ENCODE peak calls at places on chromosomes 1 and 21, in five cellular contexts. P, F, Q, Y and J are unnamed samples.
A peak's percentile ranks its signal among the peaks of the same experiment; 100 is the strongest.

GRCh38 chr1:234413975-234414374 is 40.7 kb downstream of the COA6 start:
- DNase-seq in P (no peak), F (no peak), Q (no peak), Y (no peak), J (no peak)

GRCh38 chr1:169146536-169147214 is 40.2 kb downstream of the ATP1B1 start:
- DNase-seq in P (peak; percentile 14), F (no peak), Q (no peak), Y (no peak), J (no peak)

GRCh38 chr1:46173361-46173856 is 1.5 kb upstream of the TSPAN1 start:
- DNase-seq in P (peak; percentile 56), F (no peak), Q (peak; percentile 42), Y (peak; percentile 54), J (peak; percentile 63)

GRCh38 chr1:52454111-52454510 is 49.7 kb downstream of the PRPF38A start:
- DNase-seq in P (no peak), F (no peak), Q (no peak), Y (no peak), J (no peak)

GRCh38 chr1:94723899-94724298 is 96.3 kb upstream of the SLC44A3 start:
- DNase-seq in P (no peak), F (no peak), Q (no peak), Y (no peak), J (peak; percentile 42)

GRCh38 chr1:39573736-39574624 is 2.6 kb downstream of the PABPC4 start:
- DNase-seq in P (no peak), F (no peak), Q (peak; percentile 39), Y (no peak), J (peak; percentile 74)

GRCh38 chr1:209207701-209208286 is 375.7 kb upstream of the CAMK1G start:
- DNase-seq in P (peak; percentile 91), F (no peak), Q (peak; percentile 87), Y (peak; percentile 87), J (peak; percentile 88)

GRCh38 chr1:27575861-27576331 is 28.0 kb downstream of the AHDC1 start:
- DNase-seq in P (peak; percentile 85), F (no peak), Q (peak; percentile 83), Y (peak; percentile 85), J (peak; percentile 63)

GRCh38 chr1:24981632-24982007 is 51.5 kb upstream of the RUNX3 start:
- DNase-seq in P (no peak), F (no peak), Q (no peak), Y (no peak), J (no peak)

GRCh38 chr1:210464519-210465039 is 135.9 kb downstream of the HHAT start:
- DNase-seq in P (no peak), F (no peak), Q (peak; percentile 8), Y (peak; percentile 11), J (peak; percentile 14)

GRCh38 chr1:247111636-247112478 is 7.7 kb upstream of the ZNF669 start:
- DNase-seq in P (peak; percentile 67), F (no peak), Q (peak; percentile 93), Y (peak; percentile 78), J (peak; percentile 77)

GRCh38 chr1:190444464-190444863 is 33.2 kb downstream of the BRINP3 start:
- DNase-seq in P (peak; percentile 4), F (no peak), Q (no peak), Y (no peak), J (no peak)

GRCh38 chr1:27878787-27879335 is 6.5 kb downstream of the THEMIS2 start:
- DNase-seq in P (no peak), F (no peak), Q (peak; percentile 47), Y (no peak), J (no peak)

GRCh38 chr1:78543941-78544630 is 53.3 kb downstream of the PTGFR start:
- DNase-seq in P (no peak), F (no peak), Q (no peak), Y (no peak), J (peak; percentile 44)

GRCh38 chr1:81391100-81391828 is 409.5 kb upstream of the ADGRL2 start:
- DNase-seq in P (no peak), F (no peak), Q (no peak), Y (peak; percentile 40), J (no peak)

GRCh38 chr1:157045251-157046218 is at the start of gene ARHGEF11:
- DNase-seq in P (peak; percentile 93), F (peak; percentile 64), Q (peak; percentile 97), Y (peak; percentile 97), J (peak; percentile 96)

GRCh38 chr21:42550817-42551216 is 37.2 kb downstream of the SLC37A1 start:
- DNase-seq in P (peak; percentile 66), F (no peak), Q (no peak), Y (peak; percentile 34), J (no peak)

GRCh38 chr1:160618763-160619274 is 28.0 kb downstream of the SLAMF1 start:
- DNase-seq in P (peak; percentile 56), F (peak; percentile 23), Q (peak; percentile 37), Y (no peak), J (no peak)

GRCh38 chr1:22889213-22889827 is 83.3 kb downstream of the LACTBL1 start:
- DNase-seq in P (peak; percentile 33), F (peak; percentile 28), Q (peak; percentile 75), Y (peak; percentile 44), J (peak; percentile 66)

GRCh38 chr1:66711420-66711819 is 40.8 kb upstream of the DYNLT5 start:
- DNase-seq in P (peak; percentile 35), F (no peak), Q (peak; percentile 25), Y (no peak), J (peak; percentile 39)

GRCh38 chr1:31931241-31932225 is 6.6 kb downstream of the PTP4A2 start:
- DNase-seq in P (peak; percentile 37), F (no peak), Q (no peak), Y (peak; percentile 21), J (peak; percentile 88)

DNA sequence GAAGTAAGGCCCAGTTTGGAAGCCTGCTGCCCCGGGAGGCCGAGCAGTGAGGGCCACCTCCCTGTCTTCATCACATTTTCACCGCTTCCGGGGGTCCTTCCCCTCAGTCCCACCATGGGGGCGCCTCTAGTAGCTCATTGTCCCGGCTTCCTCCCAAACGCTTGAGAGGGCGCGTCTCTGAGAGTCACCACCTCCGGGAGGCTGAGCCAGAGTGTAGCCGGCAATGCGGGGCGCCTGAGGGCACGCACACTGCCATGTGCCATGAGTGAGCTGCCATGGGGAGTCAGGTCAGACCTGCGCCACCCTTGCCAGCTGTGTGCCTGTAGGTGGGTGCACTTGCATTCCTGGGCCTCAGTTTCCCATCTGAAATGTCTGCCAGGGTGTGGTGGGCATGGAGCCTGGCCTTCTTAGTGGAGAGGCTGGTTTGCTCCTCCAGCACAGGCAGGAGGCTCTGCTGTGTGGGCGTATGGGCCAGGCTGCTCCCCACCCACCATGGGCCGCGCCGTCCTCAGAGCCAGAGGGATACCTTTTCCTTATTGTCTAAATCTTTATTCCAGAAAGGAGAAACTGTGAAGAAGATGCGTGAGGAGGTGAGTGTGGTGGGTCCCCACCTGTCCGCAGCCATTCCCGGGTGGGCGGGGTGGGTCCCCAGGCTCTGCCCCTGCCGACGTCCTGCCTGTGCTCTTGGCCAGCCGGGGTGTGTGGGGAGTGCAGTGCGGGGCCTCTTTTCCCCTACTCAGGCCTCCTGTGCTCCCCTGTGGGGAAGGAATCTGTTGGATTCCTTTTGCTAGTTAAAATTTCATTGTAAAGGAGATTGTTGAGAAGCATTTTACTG is 81.3 kb upstream of the COL6A1 start:
- DNase-seq in P (no peak), F (no peak), Q (no peak), Y (no peak), J (no peak)
- H3K27ac ChIP-seq in P (no peak overlapping the region), F (no peak overlapping the region), Q (no peak overlapping the region), Y (no peak overlapping the region), J (no peak overlapping the region)

GRCh38 chr21:31771685-31772084 is 39.8 kb upstream of the SCAF4 start:
- DNase-seq in P (no peak), F (no peak), Q (no peak), Y (no peak), J (no peak)

GRCh38 chr21:31760931-31761330 is 29.0 kb upstream of the SCAF4 start:
- DNase-seq in P (no peak), F (no peak), Q (no peak), Y (no peak), J (no peak)

GRCh38 chr21:31768720-31769119 is 36.8 kb upstream of the SCAF4 start:
- DNase-seq in P (no peak), F (no peak), Q (no peak), Y (no peak), J (no peak)

GRCh38 chr21:31766895-31767294 is 35.0 kb upstream of the SCAF4 start:
- DNase-seq in P (no peak), F (no peak), Q (no peak), Y (no peak), J (no peak)
- H3K9me2 ChIP-seq in P (peaks cover 5% of the 10 kb centered on the region), F (no peaks in the 10 kb centered on the region), Q (no peaks in the 10 kb centered on the region), Y (no peaks in the 10 kb centered on the region), J (no peaks in the 10 kb centered on the region)

GRCh38 chr1:164701221-164701761 is 142.3 kb downstream of the PBX1 start:
- DNase-seq in P (no peak), F (no peak), Q (no peak), Y (no peak), J (no peak)
- H3K27ac ChIP-seq in P (no peak overlapping the region), F (no peak overlapping the region), Q (no peak overlapping the region), Y (no peak overlapping the region), J (no peak overlapping the region)

GRCh38 chr1:58948671-58949070 is 164.8 kb upstream of the JUN start:
- DNase-seq in P (no peak), F (no peak), Q (no peak), Y (no peak), J (no peak)

GRCh38 chr1:58946390-58946789 is 162.5 kb upstream of the JUN start:
- DNase-seq in P (no peak), F (no peak), Q (no peak), Y (no peak), J (no peak)

GRCh38 chr1:58949551-58950220 is 165.8 kb upstream of the JUN start:
- DNase-seq in P (no peak), F (no peak), Q (no peak), Y (no peak), J (no peak)

GRCh38 chr1:58950897-58951296 is 167.1 kb upstream of the JUN start:
- DNase-seq in P (peak; percentile 48), F (no peak), Q (no peak), Y (no peak), J (no peak)
- H3K9me2 ChIP-seq in P (peaks cover 6% of the 10 kb centered on the region), F (no peaks in the 10 kb centered on the region), Q (no peaks in the 10 kb centered on the region), Y (no peaks in the 10 kb centered on the region), J (no peaks in the 10 kb centered on the region)

GRCh38 chr1:187433598-187433997 is 604.8 kb downstream of the PLA2G4A start:
- DNase-seq in P (no peak), F (no peak), Q (no peak), Y (no peak), J (peak; percentile 48)
- H3K27ac ChIP-seq in P (no peak overlapping the region), F (no peak overlapping the region), Q (no peak overlapping the region), Y (no peak overlapping the region), J (no peak overlapping the region)

GRCh38 chr1:20423169-20423795 is 62.7 kb downstream of the CAMK2N1 start:
- DNase-seq in P (no peak), F (no peak), Q (no peak), Y (no peak), J (peak; percentile 27)
- H3K9me2 ChIP-seq in P (no peaks in the 10 kb centered on the region), F (no peaks in the 10 kb centered on the region), Q (no peaks in the 10 kb centered on the region), Y (no peaks in the 10 kb centered on the region), J (no peaks in the 10 kb centered on the region)